ENCODE peak calls at places on chromosomes 11 and 22, in nine cellular contexts. N, X, I, S, P, J, A, E and K are unnamed samples.

GRCh38 chr11:104772806-104773241 is 125.4 kb downstream of the CASP12 start:
- DNase-seq in P (peak), I (peak), A (peak), E (peak), X (no peak), N (no peak), S (no peak), J (peak), K (no peak)

GRCh38 chr22:43885319-43885671 is 6.5 kb downstream of the PNPLA5 start:
- DNase-seq in J (no peak), P (peak), S (no peak), A (no peak), I (no peak), E (no peak), N (no peak), X (no peak), K (no peak)

GRCh38 chr11:45974806-45975205 is 52.4 kb downstream of the LARGE2 start:
- DNase-seq in A (no peak), N (no peak), J (no peak), P (no peak), X (no peak), I (no peak), S (no peak), E (no peak), K (no peak)

GRCh38 chr22:45866398-45867117 is 110.4 kb downstream of the WNT7B start:
- DNase-seq in A (no peak), X (no peak), P (peak), N (no peak), S (no peak), J (no peak), E (no peak), I (no peak), K (no peak)

GRCh38 chr11:121590772-121591404 is 138.1 kb upstream of the SORL1-AS1 start:
- DNase-seq in P (no peak), I (no peak), S (no peak), J (no peak), A (no peak), X (no peak), N (no peak), E (no peak), K (no peak)

GRCh38 chr11:62150887-62151736 is 27.3 kb downstream of the INCENP start:
- DNase-seq in X (no peak), N (no peak), I (no peak), P (peak), E (no peak), A (no peak), J (no peak), S (no peak), K (no peak)

GRCh38 chr11:118135051-118135795 is 17.4 kb downstream of the SCN4B start:
- DNase-seq in X (no peak), P (peak), E (no peak), J (no peak), N (no peak), A (no peak), S (no peak), I (no peak), K (no peak)

GRCh38 chr11:31640611-31641010 is 131.0 kb downstream of the ELP4 start:
- DNase-seq in J (no peak), E (no peak), A (no peak), P (no peak), X (no peak), N (no peak), I (no peak), S (no peak), K (no peak)

GRCh38 chr22:20232781-20233180 is 35.3 kb downstream of the RTN4R start:
- DNase-seq in J (no peak), E (no peak), S (no peak), N (no peak), P (no peak), A (no peak), X (no peak), I (no peak), K (no peak)

GRCh38 chr11:129447654-129448239 is 72.1 kb downstream of the BARX2 start:
- DNase-seq in S (peak), A (no peak), P (no peak), E (no peak), I (no peak), J (no peak), N (no peak), X (no peak), K (no peak)

GRCh38 chr22:46963672-46964545 is 201.5 kb downstream of the TBC1D22A start:
- DNase-seq in E (peak), I (no peak), P (peak), J (no peak), S (no peak), X (no peak), A (no peak), N (peak), K (no peak)

GRCh38 chr22:46758867-46759290 is 3.6 kb upstream of the TBC1D22A start:
- DNase-seq in A (peak), E (peak), S (peak), P (peak), X (no peak), I (peak), J (no peak), N (no peak), K (peak)

GRCh38 chr11:112322173-112322813 is 61.6 kb upstream of the PLET1 start:
- DNase-seq in A (no peak), X (no peak), E (no peak), S (no peak), N (no peak), I (no peak), J (no peak), P (no peak), K (no peak)

GRCh38 chr11:73359930-73360742 is 16.1 kb upstream of the RELT start:
- DNase-seq in E (peak), N (no peak), X (no peak), P (peak), I (no peak), S (no peak), A (peak), J (no peak), K (no peak)

GRCh38 chr11:23413057-23413456 is 552.8 kb upstream of the CCDC179 start:
- DNase-seq in J (no peak), S (no peak), N (no peak), A (no peak), P (no peak), E (peak), X (no peak), I (no peak), K (no peak)

GRCh38 chr22:20155330-20156041 is 4.6 kb upstream of the CCDC188 start:
- DNase-seq in E (peak), S (peak), P (peak), N (peak), J (peak), I (peak), X (no peak), A (peak), K (no peak)

GRCh38 chr11:69120096-69120875 is 35.4 kb upstream of the SMIM38 start:
- DNase-seq in X (no peak), E (no peak), A (no peak), N (no peak), P (peak), I (no peak), J (no peak), S (no peak), K (no peak)

GRCh38 chr11:118917488-118918127 is 8.1 kb downstream of the BCL9L start:
- DNase-seq in N (no peak), P (peak), S (peak), E (no peak), I (peak), J (no peak), A (peak), X (no peak), K (peak)

GRCh38 chr11:118918686-118919280 is 6.9 kb downstream of the BCL9L start:
- DNase-seq in N (no peak), X (no peak), S (no peak), E (no peak), J (no peak), A (no peak), P (peak), I (no peak), K (no peak)

GRCh38 chr11:115215694-115216615 is 288.3 kb downstream of the CADM1 start:
- DNase-seq in J (no peak), E (no peak), S (no peak), N (no peak), I (no peak), X (no peak), A (no peak), P (no peak), K (no peak)

GRCh38 chr11:65884716-65885092 is 3.6 kb downstream of the FIBP start:
- DNase-seq in X (peak), J (peak), N (peak), E (peak), I (peak), A (peak), S (peak), P (peak), K (peak)

GRCh38 chr11:122714484-122714883 is 59.0 kb downstream of the UBASH3B start:
- DNase-seq in A (peak), X (no peak), I (no peak), S (no peak), J (no peak), N (no peak), E (no peak), P (no peak), K (peak)